ENCODE peak calls at places on chromosomes 1 and 21, in four cellular contexts. One of them, this sample, is unnamed.

GRCh38 chr1:6969106-6969505 is 183.9 kb downstream of the CAMTA1 start:
- DNase-seq in GM12878: no peak
- DNase-seq in HL-60: no peak
- DNase-seq in K562: no peak
- DNase-seq in this sample: no peak

GRCh38 chr1:79369091-79369490 is 362.6 kb upstream of the ADGRL4 start:
- DNase-seq in GM12878: no peak
- DNase-seq in HL-60: no peak
- DNase-seq in K562: no peak
- DNase-seq in this sample: no peak

GRCh38 chr1:63847308-63847910 is 73.6 kb downstream of the ROR1 start:
- DNase-seq in GM12878: no peak
- DNase-seq in HL-60: no peak
- DNase-seq in K562: no peak
- DNase-seq in this sample: no peak

GRCh38 chr1:206923009-206923960 is 1.5 kb upstream of the FCMR start:
- DNase-seq in GM12878: peak; percentile 81
- DNase-seq in HL-60: peak; percentile 70
- DNase-seq in K562: no peak
- DNase-seq in this sample: no peak

GRCh38 chr1:29833596-29833995 is 597.3 kb downstream of the PTPRU start:
- DNase-seq in GM12878: no peak
- DNase-seq in HL-60: no peak
- DNase-seq in K562: no peak
- DNase-seq in this sample: no peak

GRCh38 chr1:158022554-158023278 is 29.3 kb downstream of the KIRREL1 start:
- DNase-seq in GM12878: no peak
- DNase-seq in HL-60: no peak
- DNase-seq in K562: no peak
- DNase-seq in this sample: no peak

GRCh38 chr1:48469616-48470500 is 2.1 kb downstream of the SPATA6 start:
- DNase-seq in GM12878: no peak
- DNase-seq in HL-60: peak; percentile 76
- DNase-seq in K562: no peak
- DNase-seq in this sample: no peak

GRCh38 chr21:25420831-25421230 is 186.4 kb downstream of the MRPL39 start:
- DNase-seq in GM12878: no peak
- DNase-seq in HL-60: no peak
- DNase-seq in K562: no peak
- DNase-seq in this sample: no peak

GRCh38 chr1:28719332-28719619 is 17.5 kb upstream of the YTHDF2 start:
- DNase-seq in GM12878: no peak
- DNase-seq in HL-60: no peak
- DNase-seq in K562: no peak
- DNase-seq in this sample: no peak

GRCh38 chr1:209890606-209891330 is 47.2 kb upstream of the SYT14 start:
- DNase-seq in GM12878: no peak
- DNase-seq in HL-60: peak; percentile 0
- DNase-seq in K562: no peak
- DNase-seq in this sample: no peak

GRCh38 chr1:101148987-101149386 is 87.8 kb upstream of the S1PR1 start:
- DNase-seq in GM12878: no peak
- DNase-seq in HL-60: no peak
- DNase-seq in K562: no peak
- DNase-seq in this sample: no peak

GRCh38 chr1:116874622-116875277 is 35.0 kb upstream of the PTGFRN start:
- DNase-seq in GM12878: no peak
- DNase-seq in HL-60: no peak
- DNase-seq in K562: no peak
- DNase-seq in this sample: no peak

GRCh38 chr1:94759188-94759587 is 61.0 kb upstream of the SLC44A3 start:
- DNase-seq in GM12878: no peak
- DNase-seq in HL-60: no peak
- DNase-seq in K562: no peak
- DNase-seq in this sample: no peak

GRCh38 chr1:75136158-75136815 is 2.1 kb downstream of the LHX8 start:
- DNase-seq in GM12878: no peak
- DNase-seq in HL-60: no peak
- DNase-seq in K562: no peak
- DNase-seq in this sample: no peak

GRCh38 chr1:41436281-41437010 is 48.0 kb downstream of the EDN2 start:
- DNase-seq in GM12878: no peak
- DNase-seq in HL-60: no peak
- DNase-seq in K562: no peak
- DNase-seq in this sample: no peak

GRCh38 chr21:42593815-42594157 is 59.6 kb upstream of the PDE9A start:
- DNase-seq in GM12878: no peak
- DNase-seq in HL-60: no peak
- DNase-seq in K562: no peak
- DNase-seq in this sample: no peak

GRCh38 chr1:104780470-104781078 is 1030.9 kb downstream of the AMY1C start:
- DNase-seq in GM12878: no peak
- DNase-seq in HL-60: peak; percentile 11
- DNase-seq in K562: peak; percentile 16
- DNase-seq in this sample: peak; percentile 20

GRCh38 chr1:162663589-162664030 is 31.3 kb downstream of the DDR2 start:
- DNase-seq in GM12878: no peak
- DNase-seq in HL-60: no peak
- DNase-seq in K562: peak; percentile 23
- DNase-seq in this sample: no peak

GRCh38 chr1:26045712-26046312 is at the start of gene SLC30A2:
- DNase-seq in GM12878: no peak
- DNase-seq in HL-60: no peak
- DNase-seq in K562: no peak
- DNase-seq in this sample: no peak

GRCh38 chr1:40633563-40634376 is 31.7 kb downstream of the RIMS3 start:
- DNase-seq in GM12878: no peak
- DNase-seq in HL-60: no peak
- DNase-seq in K562: peak; percentile 98
- DNase-seq in this sample: no peak

GRCh38 chr1:2137257-2138121 is 57.1 kb downstream of the FAAP20 start:
- DNase-seq in GM12878: no peak
- DNase-seq in HL-60: peak; percentile 53
- DNase-seq in K562: no peak
- DNase-seq in this sample: no peak

GRCh38 chr1:231930257-231930947 is 303.8 kb downstream of the DISC1 start:
- DNase-seq in GM12878: no peak
- DNase-seq in HL-60: no peak
- DNase-seq in K562: no peak
- DNase-seq in this sample: no peak

GRCh38 chr1:231931846-231932454 is 305.4 kb downstream of the DISC1 start:
- DNase-seq in GM12878: no peak
- DNase-seq in HL-60: peak; percentile 41
- DNase-seq in K562: peak; percentile 64
- DNase-seq in this sample: peak; percentile 23

GRCh38 chr1:231933711-231934626 is 307.4 kb downstream of the DISC1 start:
- DNase-seq in GM12878: no peak
- DNase-seq in HL-60: no peak
- DNase-seq in K562: no peak
- DNase-seq in this sample: no peak

GRCh38 chr1:231929311-231929710 is 302.7 kb downstream of the DISC1 start:
- DNase-seq in GM12878: no peak
- DNase-seq in HL-60: no peak
- DNase-seq in K562: no peak
- DNase-seq in this sample: no peak

DNA sequence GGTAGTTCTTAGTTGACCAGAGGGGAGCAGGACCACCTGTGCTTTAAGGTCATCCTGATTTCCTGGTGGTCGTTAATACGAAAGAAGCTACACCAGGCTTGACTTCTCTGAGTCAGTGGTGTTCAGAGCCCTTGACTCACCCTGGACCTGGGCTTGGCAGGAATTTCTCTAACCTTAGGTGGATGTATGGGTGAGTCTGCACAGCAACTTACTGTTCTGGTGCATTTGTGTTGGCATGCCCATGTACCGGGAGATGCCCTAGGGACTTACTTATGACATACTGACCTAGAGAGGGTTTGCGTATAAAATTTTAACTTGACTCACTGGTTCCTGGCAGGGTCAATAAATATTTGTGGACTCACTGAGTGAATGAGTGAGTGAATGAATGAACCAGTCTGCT is 304.6 kb downstream of the DISC1 start:
- DNase-seq in GM12878: no peak
- DNase-seq in HL-60: no peak
- DNase-seq in K562: no peak
- DNase-seq in this sample: no peak
- TF ChIP-seq SPI1 in GM12878: no peak
- TF ChIP-seq SPI1 in HL-60: no peak
- TF ChIP-seq SPI1 in K562: no peak
- TF ChIP-seq SPI1 in this sample: no peak

GRCh38 chr1:51044834-51045233 is 57.2 kb upstream of the C1orf185 start:
- DNase-seq in GM12878: no peak
- DNase-seq in HL-60: no peak
- DNase-seq in K562: peak; percentile 21
- DNase-seq in this sample: no peak
- TF ChIP-seq SPI1 in GM12878: no peak
- TF ChIP-seq SPI1 in HL-60: no peak
- TF ChIP-seq SPI1 in K562: no peak
- TF ChIP-seq SPI1 in this sample: no peak

DNA sequence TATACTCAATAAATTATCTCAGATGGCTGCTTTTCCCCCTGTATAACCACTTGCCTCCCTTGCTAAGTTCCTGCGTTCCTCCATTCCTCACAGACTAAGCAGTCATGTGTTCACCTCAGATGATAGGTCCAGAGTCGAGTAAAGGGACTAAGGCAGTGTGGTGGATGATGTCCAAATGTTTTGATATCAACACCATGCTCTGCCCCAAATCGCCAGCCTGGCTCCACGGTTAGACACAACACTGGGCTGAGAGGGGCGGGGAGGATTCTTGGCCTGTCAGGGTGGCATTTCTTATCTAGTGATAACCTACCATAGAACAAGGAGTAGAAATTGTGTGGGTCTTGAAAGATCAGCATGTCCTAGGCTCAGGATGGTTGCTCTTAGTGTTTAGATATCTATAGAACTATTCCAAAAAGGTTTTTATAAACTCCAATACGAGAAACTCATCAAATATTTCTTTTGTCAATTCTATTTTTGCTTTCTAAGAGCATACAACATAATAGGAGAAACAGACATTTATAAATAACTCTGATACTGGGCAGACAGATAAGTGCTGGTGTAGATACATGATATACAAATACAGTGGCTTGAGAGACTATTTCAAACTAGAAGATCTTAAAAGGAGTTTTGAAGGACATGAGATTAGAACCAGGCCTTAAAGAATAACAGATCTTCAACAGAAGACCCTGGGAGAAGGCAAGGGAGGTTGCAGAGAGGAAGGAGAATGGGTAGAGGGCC is 21.5 kb downstream of the GJA5 start:
- DNase-seq in GM12878: no peak
- DNase-seq in HL-60: no peak
- DNase-seq in K562: no peak
- DNase-seq in this sample: no peak
- TF ChIP-seq SPI1 in GM12878: no peak
- TF ChIP-seq SPI1 in HL-60: no peak
- TF ChIP-seq SPI1 in K562: no peak
- TF ChIP-seq SPI1 in this sample: no peak

GRCh38 chr1:32464191-32464715 is 619 bp upstream of the ZBTB8B start:
- DNase-seq in GM12878: no peak
- DNase-seq in HL-60: no peak
- DNase-seq in K562: no peak
- DNase-seq in this sample: no peak
- TF ChIP-seq SPI1 in GM12878: no peak
- TF ChIP-seq SPI1 in HL-60: no peak
- TF ChIP-seq SPI1 in K562: no peak
- TF ChIP-seq SPI1 in this sample: no peak

GRCh38 chr1:76377247-76377646 is 302.7 kb downstream of the ST6GALNAC3 start:
- DNase-seq in GM12878: no peak
- DNase-seq in HL-60: no peak
- DNase-seq in K562: no peak
- DNase-seq in this sample: no peak

GRCh38 chr1:76379506-76379905 is 305.0 kb downstream of the ST6GALNAC3 start:
- DNase-seq in GM12878: no peak
- DNase-seq in HL-60: no peak
- DNase-seq in K562: no peak
- DNase-seq in this sample: no peak

DNA sequence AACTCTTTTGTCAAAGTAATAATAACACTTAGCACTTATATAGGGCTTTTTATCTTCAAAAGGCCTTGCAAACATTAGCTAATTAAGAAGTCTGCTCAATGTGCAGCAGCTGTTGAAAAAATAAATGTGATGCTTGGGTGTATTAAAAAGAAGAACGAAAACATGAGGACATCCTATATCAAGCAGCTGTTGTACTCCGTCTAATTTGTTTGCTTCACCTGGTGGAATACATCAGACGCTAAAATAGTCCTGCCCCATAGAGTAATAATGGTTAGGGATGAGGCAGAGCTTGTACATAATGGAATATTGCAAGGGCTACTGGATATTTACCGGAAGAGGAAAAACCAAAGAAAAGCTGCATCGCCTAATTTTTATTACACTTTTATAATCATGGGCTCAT is 299.6 kb downstream of the ST6GALNAC3 start:
- DNase-seq in GM12878: no peak
- DNase-seq in HL-60: no peak
- DNase-seq in K562: no peak
- DNase-seq in this sample: no peak
- TF ChIP-seq SPI1 in GM12878: no peak
- TF ChIP-seq SPI1 in HL-60: no peak
- TF ChIP-seq SPI1 in K562: no peak
- TF ChIP-seq SPI1 in this sample: no peak

DNA sequence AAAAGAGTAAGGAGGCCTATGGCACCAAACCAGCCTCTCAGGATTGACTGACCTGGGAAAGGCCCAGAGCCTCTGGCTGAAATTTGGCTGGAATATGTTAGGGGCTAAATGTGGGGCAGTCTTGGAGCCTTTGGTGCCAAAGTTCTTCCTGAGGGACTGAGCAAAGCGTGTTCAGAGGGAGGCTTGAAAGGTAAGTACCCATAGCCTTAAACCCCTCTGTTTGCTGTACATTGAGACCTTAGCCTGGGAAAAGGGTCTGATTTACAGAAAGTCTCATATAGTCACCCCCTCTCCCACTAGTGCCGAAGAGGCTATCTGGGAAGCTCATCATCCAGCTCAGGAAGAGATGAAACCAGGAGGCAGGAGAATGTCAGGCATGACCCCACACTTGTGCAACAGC is at the start of gene LCE4A:
- DNase-seq in GM12878: no peak
- DNase-seq in HL-60: no peak
- DNase-seq in K562: no peak
- DNase-seq in this sample: no peak
- TF ChIP-seq SPI1 in GM12878: no peak
- TF ChIP-seq SPI1 in HL-60: no peak
- TF ChIP-seq SPI1 in K562: no peak
- TF ChIP-seq SPI1 in this sample: no peak

DNA sequence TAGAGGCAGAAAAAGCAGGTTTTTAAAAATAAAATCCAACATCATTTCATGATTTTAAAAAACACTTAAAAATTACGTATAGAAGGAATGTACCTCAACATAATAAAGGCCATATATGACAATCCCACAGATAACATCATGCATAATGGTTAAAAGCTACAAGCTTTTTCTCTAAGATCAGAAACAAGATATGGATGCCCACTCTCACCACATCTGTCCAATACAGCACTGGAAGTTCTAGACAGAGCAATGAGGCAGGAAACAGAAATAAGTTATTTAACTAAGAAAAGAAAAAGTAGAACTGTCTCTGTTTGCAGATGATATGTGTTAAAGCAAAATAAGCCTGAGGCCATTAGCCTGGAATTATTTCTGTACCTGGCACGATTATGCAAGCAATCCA is 96.3 kb downstream of the UCHL5 start:
- DNase-seq in GM12878: no peak
- DNase-seq in HL-60: no peak
- DNase-seq in K562: no peak
- DNase-seq in this sample: no peak
- TF ChIP-seq SPI1 in GM12878: no peak
- TF ChIP-seq SPI1 in HL-60: no peak
- TF ChIP-seq SPI1 in K562: no peak
- TF ChIP-seq SPI1 in this sample: no peak

GRCh38 chr1:112429749-112430148 is 33.7 kb downstream of the CTTNBP2NL start:
- DNase-seq in GM12878: no peak
- DNase-seq in HL-60: no peak
- DNase-seq in K562: no peak
- DNase-seq in this sample: no peak
- TF ChIP-seq SPI1 in GM12878: no peak
- TF ChIP-seq SPI1 in HL-60: no peak
- TF ChIP-seq SPI1 in K562: no peak
- TF ChIP-seq SPI1 in this sample: no peak

This sample was measured in GM12891.